ENCODE peak calls at places on chromosomes 4 and X, in five cellular contexts. X, J, U, S and G are unnamed samples. For H3K9me3, the result is how much of the 10 kb centered on the place peaks cover.

GRCh38 chr4:5051210-5051691 is at the start of gene STK32B:
- DNase-seq in J (no peak), S (peak), U (peak), X (no peak), G (peak)

GRCh38 chr4:73653695-73654106 is 33.5 kb upstream of the RASSF6 start:
- DNase-seq in U (peak), X (peak), J (peak), S (no peak), G (no peak)

GRCh38 chr4:141636771-141637460 is 533 bp downstream of the IL15 start:
- DNase-seq in X (peak), S (peak), U (no peak), J (no peak), G (no peak)

GRCh38 chr4:4862665-4863482 is 3.4 kb downstream of the MSX1 start:
- DNase-seq in U (no peak), S (peak), J (no peak), X (no peak), G (no peak)

GRCh38 chr4:89351201-89351600 is 43.6 kb upstream of the GPRIN3 start:
- DNase-seq in J (no peak), X (no peak), S (no peak), U (no peak), G (no peak)

GRCh38 chrX:13120017-13120416 is 75.6 kb upstream of the FAM9C start:
- DNase-seq in S (no peak), U (peak), X (no peak), J (peak), G (no peak)

GRCh38 chr4:41070516-41071281 is 143.6 kb downstream of the APBB2 start:
- DNase-seq in U (no peak), S (no peak), J (no peak), X (no peak), G (no peak)

GRCh38 chrX:134658002-134658401 is 269 bp downstream of the PLAC1 start:
- DNase-seq in X (no peak), J (no peak), U (no peak), S (no peak), G (no peak)

GRCh38 chr4:111945014-111945413 is 200.2 kb upstream of the FAM241A start:
- DNase-seq in S (no peak), X (no peak), U (no peak), J (no peak), G (no peak)

GRCh38 chr4:99458911-99459447 is 23.8 kb upstream of the ADH7 start:
- DNase-seq in S (no peak), U (no peak), J (no peak), X (no peak), G (no peak)

GRCh38 chr4:18882468-18882867 is 860.9 kb upstream of the LCORL start:
- DNase-seq in U (no peak), J (peak), X (peak), S (no peak), G (peak)
- TF ChIP-seq ZNF274 in U (no peak), J (no peak), X (no peak), S (no peak), G (no peak)

DNA sequence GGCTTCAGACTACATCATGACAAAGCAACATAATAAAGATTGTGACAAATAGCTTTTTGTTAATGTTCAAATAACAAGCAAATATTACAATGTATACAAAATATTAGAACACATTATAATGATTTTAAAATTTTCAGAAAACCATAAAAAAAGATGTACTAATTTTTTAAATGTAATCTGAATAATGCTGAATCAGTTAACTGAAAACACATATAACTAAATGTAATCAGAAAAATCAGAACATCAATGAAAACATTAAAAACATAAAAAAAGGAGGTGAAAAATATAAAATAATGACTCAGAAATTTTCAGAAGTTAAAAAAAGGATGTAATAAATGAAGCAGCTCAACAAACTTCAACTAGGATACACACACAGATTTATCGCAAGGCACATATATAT is 53.5 kb downstream of the ZNF721 start:
- DNase-seq in S (no peak), U (no peak), J (no peak), X (no peak), G (no peak)
- H3K9me3 ChIP-seq in S (half or more), U (half or more), J (half or more), X (half or more), G (half or more)

GRCh38 chrX:16433021-16433420 is 216.9 kb upstream of the S100G start:
- DNase-seq in U (no peak), J (no peak), X (no peak), S (no peak), G (no peak)

GRCh38 chrX:16431266-16431665 is 218.7 kb upstream of the S100G start:
- DNase-seq in J (no peak), X (no peak), S (no peak), U (no peak), G (no peak)

GRCh38 chrX:16435399-16435986 is 214.5 kb upstream of the S100G start:
- DNase-seq in U (no peak), J (no peak), X (no peak), S (no peak), G (no peak)

DNA sequence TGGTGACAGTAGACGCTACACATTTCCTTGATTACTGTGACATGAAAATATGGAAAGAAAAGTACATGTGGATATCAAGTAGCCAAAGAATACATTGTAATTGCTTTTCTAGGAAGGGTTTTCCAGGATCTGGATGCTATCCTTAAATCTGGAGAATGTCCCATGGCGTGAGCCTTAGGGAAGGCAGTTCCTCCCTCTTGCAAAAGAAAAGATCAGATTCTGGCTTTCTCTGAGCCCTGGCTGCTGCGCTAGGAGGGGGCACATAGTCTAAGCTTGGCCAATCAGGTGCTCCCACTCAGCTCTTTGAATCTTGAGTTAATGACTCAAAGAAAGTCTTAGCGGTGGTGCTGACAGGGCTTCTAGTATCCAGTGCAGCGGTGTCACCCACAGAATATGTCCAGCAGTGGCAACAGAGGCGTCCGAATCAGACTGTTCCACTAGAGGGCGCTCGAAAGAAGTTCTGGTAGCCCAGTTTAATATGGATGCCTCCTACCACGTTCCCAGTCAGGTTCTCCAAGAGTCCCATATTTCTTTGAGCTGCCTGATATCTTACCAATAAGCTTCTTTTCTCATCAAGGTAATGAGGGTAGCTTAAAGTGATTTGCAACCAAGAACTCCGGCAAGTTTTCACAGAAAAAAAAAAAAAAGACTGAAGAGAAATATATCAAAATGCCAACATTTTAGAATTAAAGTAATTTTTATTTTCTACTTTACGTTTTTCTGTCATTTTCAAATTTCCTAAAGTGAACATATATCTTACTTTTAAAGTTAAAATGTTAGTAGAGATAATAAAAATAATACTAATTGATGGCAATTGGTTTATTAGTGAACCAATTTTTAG is 213.4 kb upstream of the S100G start:
- DNase-seq in X (peak), J (peak), U (peak), S (peak), G (peak)
- TF ChIP-seq ZNF274 in X (no peak), J (no peak), U (no peak), S (no peak), G (no peak)

DNA sequence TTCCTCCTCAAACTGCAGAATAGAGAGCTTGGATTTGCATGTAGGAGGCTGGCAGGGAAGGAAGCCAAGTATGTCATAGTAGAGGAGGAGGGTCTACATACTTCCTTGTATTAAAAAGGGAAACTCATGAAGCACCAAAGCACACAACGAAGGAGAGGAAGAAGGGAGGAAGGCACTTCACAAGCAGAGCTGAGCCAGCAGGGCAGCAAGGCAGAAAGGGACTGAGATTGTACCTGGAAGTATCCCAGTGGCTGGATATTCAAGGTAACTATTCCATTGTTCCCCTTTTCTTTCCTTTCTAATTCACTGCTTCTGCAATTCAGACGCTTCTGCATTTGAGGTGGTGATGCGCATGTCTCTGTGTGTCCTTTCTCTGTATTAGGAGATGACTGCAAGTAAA is 54.8 kb downstream of the UBQLN2 start:
- DNase-seq in U (no peak), S (no peak), J (no peak), X (no peak), G (no peak)
- H3K9me3 ChIP-seq in U (under half), S (under half), J (under half), X (under half), G (under half)

GRCh38 chr4:1044469-1045192 is 33.2 kb downstream of the FGFRL1 start:
- DNase-seq in J (no peak), U (no peak), X (no peak), S (no peak), G (no peak)
- TF ChIP-seq ZNF274 in J (no peak), U (no peak), X (no peak), S (no peak), G (no peak)

GRCh38 chrX:63430026-63430425 is 78.9 kb upstream of the SPIN4 start:
- DNase-seq in S (no peak), U (no peak), X (no peak), J (no peak), G (no peak)

GRCh38 chrX:63436865-63437264 is 85.7 kb upstream of the SPIN4 start:
- DNase-seq in S (no peak), J (no peak), U (no peak), X (no peak), G (no peak)

GRCh38 chrX:63439580-63439979 is 88.4 kb upstream of the SPIN4 start:
- DNase-seq in J (no peak), S (no peak), X (no peak), U (no peak), G (no peak)

GRCh38 chrX:63434206-63434605 is 83.1 kb upstream of the SPIN4 start:
- DNase-seq in S (no peak), J (no peak), U (no peak), X (no peak), G (no peak)

DNA sequence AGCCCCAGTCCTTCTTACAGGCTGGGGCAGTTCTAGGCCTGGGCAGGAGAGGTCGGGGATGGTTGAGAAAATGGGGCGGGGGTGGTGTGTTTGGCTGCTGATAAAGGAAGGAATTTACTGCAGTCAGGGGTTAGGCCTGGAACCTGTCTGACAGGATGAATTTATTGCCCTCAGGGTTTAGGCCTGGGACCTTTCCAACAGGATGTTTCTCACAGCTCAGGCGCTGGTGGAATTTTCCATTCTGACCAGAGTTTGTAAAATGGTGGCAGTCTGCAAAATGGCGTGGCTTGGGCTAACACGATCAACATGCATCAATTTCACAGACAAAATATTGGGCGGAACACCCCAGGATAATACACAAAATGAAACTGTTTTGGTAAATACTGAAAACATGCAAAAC is 83.5 kb upstream of the SPIN4 start:
- DNase-seq in X (peak), U (peak), S (no peak), J (no peak), G (peak)
- H3K9me3 ChIP-seq in X (under half), U (under half), S (under half), J (under half), G (under half)

GRCh38 chr4:34043131-34043530 is 2201.2 kb downstream of the ARAP2 start:
- DNase-seq in X (no peak), U (no peak), J (no peak), S (no peak), G (no peak)

GRCh38 chr4:34046580-34046979 is 2197.7 kb downstream of the ARAP2 start:
- DNase-seq in S (no peak), J (no peak), X (peak), U (no peak), G (peak)

DNA sequence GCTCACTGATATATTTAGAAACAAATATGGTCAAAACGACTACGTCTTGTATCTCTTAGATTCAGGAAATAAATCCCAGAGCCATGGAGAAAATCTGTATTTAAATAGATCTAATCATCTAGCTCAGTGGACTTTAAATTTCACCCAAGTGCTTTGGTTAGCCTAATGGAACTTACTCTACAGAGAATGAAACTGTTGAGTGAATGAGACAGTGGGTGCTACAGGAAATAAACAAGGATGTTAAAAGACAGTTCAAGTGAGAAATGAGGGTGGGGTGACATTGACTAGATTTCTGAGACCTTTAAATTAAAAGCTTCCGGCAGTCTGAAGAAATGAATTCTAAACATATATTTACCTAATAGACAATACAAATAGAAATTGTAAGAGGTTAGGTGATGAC is 2197.0 kb downstream of the ARAP2 start:
- DNase-seq in S (no peak), J (no peak), X (no peak), U (no peak), G (no peak)
- TF ChIP-seq ZNF274 in S (no peak), J (no peak), X (no peak), U (no peak), G (no peak)